ENCODE peak calls at places on chromosomes 3 and 15, in ten cellular contexts. One of them, this sample, is unnamed.

GRCh38 chr3:49901351-49902339 is 2.0 kb downstream of the MST1R start:
- DNase-seq in astrocyte of the cerebellum: no peak
- DNase-seq in HTR-8/SVneo: no peak
- DNase-seq in ACHN: no peak
- DNase-seq in uterus: no peak
- DNase-seq in neuronal stem cell: no peak
- DNase-seq in H54: no peak
- DNase-seq in endothelial cell: no peak
- DNase-seq in spleen: no peak
- DNase-seq in EH: peak; percentile 19
- DNase-seq in this sample: no peak

GRCh38 chr15:75182187-75183131 is 19.2 kb upstream of the C15orf39 start:
- DNase-seq in astrocyte of the cerebellum: no peak
- DNase-seq in HTR-8/SVneo: no peak
- DNase-seq in ACHN: no peak
- DNase-seq in uterus: no peak
- DNase-seq in neuronal stem cell: no peak
- DNase-seq in H54: no peak
- DNase-seq in endothelial cell: no peak
- DNase-seq in spleen: no peak
- DNase-seq in EH: no peak
- DNase-seq in this sample: no peak

GRCh38 chr3:183687705-183688104 is 9.9 kb upstream of the YEATS2 start:
- DNase-seq in astrocyte of the cerebellum: no peak
- DNase-seq in HTR-8/SVneo: no peak
- DNase-seq in ACHN: no peak
- DNase-seq in uterus: no peak
- DNase-seq in neuronal stem cell: no peak
- DNase-seq in H54: no peak
- DNase-seq in endothelial cell: no peak
- DNase-seq in spleen: no peak
- DNase-seq in EH: no peak
- DNase-seq in this sample: no peak

GRCh38 chr3:151918253-151919029 is 45.0 kb downstream of the SUCNR1 start:
- DNase-seq in astrocyte of the cerebellum: peak; percentile 47
- DNase-seq in HTR-8/SVneo: peak; percentile 36
- DNase-seq in ACHN: peak; percentile 50
- DNase-seq in uterus: no peak
- DNase-seq in neuronal stem cell: no peak
- DNase-seq in H54: no peak
- DNase-seq in endothelial cell: no peak
- DNase-seq in spleen: no peak
- DNase-seq in EH: peak; percentile 71
- DNase-seq in this sample: no peak

GRCh38 chr3:176351408-176351807 is 845.9 kb downstream of the TBL1XR1 start:
- DNase-seq in astrocyte of the cerebellum: no peak
- DNase-seq in HTR-8/SVneo: no peak
- DNase-seq in ACHN: no peak
- DNase-seq in uterus: no peak
- DNase-seq in neuronal stem cell: no peak
- DNase-seq in H54: no peak
- DNase-seq in endothelial cell: no peak
- DNase-seq in spleen: no peak
- DNase-seq in EH: peak; percentile 84
- DNase-seq in this sample: no peak

GRCh38 chr3:187985636-187986035 is 168.3 kb upstream of the LPP start:
- DNase-seq in astrocyte of the cerebellum: no peak
- DNase-seq in HTR-8/SVneo: no peak
- DNase-seq in ACHN: no peak
- DNase-seq in uterus: no peak
- DNase-seq in neuronal stem cell: no peak
- DNase-seq in H54: no peak
- DNase-seq in endothelial cell: no peak
- DNase-seq in spleen: no peak
- DNase-seq in EH: peak; percentile 63
- DNase-seq in this sample: no peak

GRCh38 chr3:48898383-48899234 is at the start of gene SLC25A20:
- DNase-seq in astrocyte of the cerebellum: peak; percentile 39
- DNase-seq in HTR-8/SVneo: peak; percentile 94
- DNase-seq in ACHN: peak; percentile 90
- DNase-seq in uterus: peak; percentile 84
- DNase-seq in neuronal stem cell: peak; percentile 57
- DNase-seq in H54: peak; percentile 97
- DNase-seq in endothelial cell: peak; percentile 78
- DNase-seq in spleen: peak; percentile 99
- DNase-seq in EH: peak; percentile 89
- DNase-seq in this sample: peak; percentile 20

GRCh38 chr15:79529441-79529840 is 97.3 kb downstream of the MINAR1 start:
- DNase-seq in astrocyte of the cerebellum: no peak
- DNase-seq in HTR-8/SVneo: no peak
- DNase-seq in ACHN: no peak
- DNase-seq in uterus: no peak
- DNase-seq in neuronal stem cell: no peak
- DNase-seq in H54: no peak
- DNase-seq in endothelial cell: no peak
- DNase-seq in spleen: no peak
- DNase-seq in EH: no peak
- DNase-seq in this sample: no peak

GRCh38 chr15:68055224-68055705 is 1.1 kb downstream of the PIAS1 start:
- DNase-seq in astrocyte of the cerebellum: peak; percentile 18
- DNase-seq in HTR-8/SVneo: peak; percentile 54
- DNase-seq in ACHN: peak; percentile 63
- DNase-seq in uterus: no peak
- DNase-seq in neuronal stem cell: no peak
- DNase-seq in H54: peak; percentile 19
- DNase-seq in endothelial cell: peak; percentile 19
- DNase-seq in spleen: no peak
- DNase-seq in EH: peak; percentile 67
- DNase-seq in this sample: peak; percentile 23

GRCh38 chr15:90869601-90870353 is 1.4 kb downstream of the FURIN start:
- DNase-seq in astrocyte of the cerebellum: no peak
- DNase-seq in HTR-8/SVneo: peak; percentile 82
- DNase-seq in ACHN: peak; percentile 67
- DNase-seq in uterus: peak; percentile 75
- DNase-seq in neuronal stem cell: no peak
- DNase-seq in H54: peak; percentile 50
- DNase-seq in endothelial cell: peak; percentile 54
- DNase-seq in spleen: peak; percentile 84
- DNase-seq in EH: peak; percentile 88
- DNase-seq in this sample: no peak

GRCh38 chr15:34336947-34337556 is 529 bp downstream of the SLC12A6 start:
- DNase-seq in astrocyte of the cerebellum: no peak
- DNase-seq in HTR-8/SVneo: no peak
- DNase-seq in ACHN: no peak
- DNase-seq in uterus: no peak
- DNase-seq in neuronal stem cell: no peak
- DNase-seq in H54: no peak
- DNase-seq in endothelial cell: peak; percentile 24
- DNase-seq in spleen: peak; percentile 84
- DNase-seq in EH: no peak
- DNase-seq in this sample: no peak

GRCh38 chr15:66838671-66839239 is 136.7 kb downstream of the SMAD6 start:
- DNase-seq in astrocyte of the cerebellum: no peak
- DNase-seq in HTR-8/SVneo: peak; percentile 44
- DNase-seq in ACHN: peak; percentile 46
- DNase-seq in uterus: no peak
- DNase-seq in neuronal stem cell: no peak
- DNase-seq in H54: no peak
- DNase-seq in endothelial cell: peak; percentile 40
- DNase-seq in spleen: no peak
- DNase-seq in EH: peak; percentile 61
- DNase-seq in this sample: no peak

GRCh38 chr15:29071193-29071906 is 185.6 kb downstream of the APBA2 start:
- DNase-seq in astrocyte of the cerebellum: no peak
- DNase-seq in HTR-8/SVneo: no peak
- DNase-seq in ACHN: no peak
- DNase-seq in uterus: no peak
- DNase-seq in neuronal stem cell: peak; percentile 9
- DNase-seq in H54: no peak
- DNase-seq in endothelial cell: no peak
- DNase-seq in spleen: peak; percentile 46
- DNase-seq in EH: no peak
- DNase-seq in this sample: no peak

GRCh38 chr3:99720985-99721632 is 82.7 kb downstream of the COL8A1 start:
- DNase-seq in astrocyte of the cerebellum: no peak
- DNase-seq in HTR-8/SVneo: no peak
- DNase-seq in ACHN: no peak
- DNase-seq in uterus: no peak
- DNase-seq in neuronal stem cell: no peak
- DNase-seq in H54: no peak
- DNase-seq in endothelial cell: peak; percentile 11
- DNase-seq in spleen: no peak
- DNase-seq in EH: peak; percentile 71
- DNase-seq in this sample: no peak

GRCh38 chr3:44805960-44806359 is 44.4 kb downstream of the KIF15 start:
- DNase-seq in astrocyte of the cerebellum: no peak
- DNase-seq in HTR-8/SVneo: no peak
- DNase-seq in ACHN: no peak
- DNase-seq in uterus: no peak
- DNase-seq in neuronal stem cell: no peak
- DNase-seq in H54: no peak
- DNase-seq in endothelial cell: no peak
- DNase-seq in spleen: no peak
- DNase-seq in EH: no peak
- DNase-seq in this sample: no peak

GRCh38 chr3:36679384-36680200 is 84.8 kb downstream of the DCLK3 start:
- DNase-seq in astrocyte of the cerebellum: no peak
- DNase-seq in HTR-8/SVneo: no peak
- DNase-seq in ACHN: peak; percentile 51
- DNase-seq in uterus: no peak
- DNase-seq in neuronal stem cell: no peak
- DNase-seq in H54: no peak
- DNase-seq in endothelial cell: no peak
- DNase-seq in spleen: no peak
- DNase-seq in EH: peak; percentile 90
- DNase-seq in this sample: peak; percentile 90